ENCODE peak calls at places on chromosomes 4 and X, in seven cellular contexts. S is kidney epithelial cell, M is PC-9, U is choroid plexus epithelial cell, C is psoas muscle, V is AG09319, N is GM23338. I is an unnamed sample.
A peak's percentile ranks its signal among the peaks of the same experiment; 100 is the strongest.

GRCh38 chr4:56995525-56995924 is 16.8 kb downstream of the POLR2B start:
- DNase-seq in V (peak; percentile 83), M (no peak), N (no peak), S (no peak), C (peak; percentile 37), U (peak; percentile 85), I (no peak)

GRCh38 chrX:81261576-81261975 is 59.7 kb downstream of the SH3BGRL start:
- DNase-seq in S (no peak), N (no peak), U (peak; percentile 68), C (no peak), M (no peak), V (no peak), I (no peak)

GRCh38 chr4:8289956-8290700 is 20.6 kb downstream of the HTRA3 start:
- DNase-seq in M (no peak), N (no peak), V (no peak), U (no peak), S (no peak), C (peak; percentile 6), I (no peak)

GRCh38 chrX:7926501-7926900 is 712 bp downstream of the PNPLA4 start:
- DNase-seq in V (no peak), M (no peak), U (peak; percentile 3), C (no peak), N (no peak), S (no peak), I (no peak)

GRCh38 chrX:71941771-71942170 is 31.1 kb downstream of the NHSL2 start:
- DNase-seq in V (no peak), C (peak; percentile 37), S (no peak), U (peak; percentile 65), N (no peak), M (no peak), I (no peak)

GRCh38 chrX:129845616-129846190 is 2.0 kb upstream of the ZDHHC9 start:
- DNase-seq in U (no peak), V (no peak), N (no peak), S (no peak), C (no peak), M (peak; percentile 95), I (no peak)

GRCh38 chr4:2247128-2248043 is 5.5 kb upstream of the HAUS3 start:
- DNase-seq in S (no peak), U (no peak), M (no peak), V (no peak), N (no peak), C (peak; percentile 17), I (no peak)

GRCh38 chrX:40663078-40663740 is 15.8 kb upstream of the CXorf38 start:
- DNase-seq in S (no peak), M (no peak), N (no peak), V (no peak), C (no peak), U (no peak), I (no peak)

GRCh38 chr4:80138556-80139538 is 58.5 kb upstream of the PRDM8 start:
- DNase-seq in U (peak; percentile 76), S (no peak), M (no peak), N (no peak), C (no peak), V (no peak), I (no peak)

GRCh38 chrX:3124041-3124440 is 82.8 kb downstream of the ARSF start:
- DNase-seq in N (no peak), S (no peak), V (peak; percentile 5), M (no peak), U (peak; percentile 68), C (no peak), I (no peak)

GRCh38 chr4:95599777-95600436 is 51.1 kb upstream of the UNC5C start:
- DNase-seq in U (peak; percentile 3), V (no peak), M (no peak), C (no peak), S (no peak), N (no peak), I (no peak)

GRCh38 chr4:168623484-168623883 is 126.6 kb downstream of the PALLD start:
- DNase-seq in C (no peak), N (no peak), U (no peak), M (no peak), V (no peak), S (no peak), I (no peak)

DNA sequence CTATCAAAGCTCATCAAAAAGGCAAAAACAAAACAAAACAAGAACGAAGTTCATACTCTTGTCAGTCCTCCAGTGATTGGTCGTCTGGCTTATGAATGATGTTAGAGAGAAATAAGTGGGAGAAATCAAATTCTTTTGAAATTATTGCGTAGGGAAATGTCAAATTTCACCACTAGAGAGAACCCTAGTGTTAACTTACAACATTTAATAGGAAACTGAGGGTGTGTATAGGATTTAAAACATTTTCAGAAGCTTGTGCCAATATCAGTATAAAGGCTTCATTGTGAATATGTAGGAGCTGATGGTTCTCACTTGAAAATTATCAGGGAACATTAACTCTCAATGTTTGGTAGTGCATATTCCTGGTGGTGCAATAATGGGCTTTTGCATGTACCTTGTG is 17.4 kb downstream of the ADH6 start:
- DNase-seq in U (peak; percentile 76), S (no peak), C (no peak), V (peak; percentile 39), N (no peak), M (no peak), I (no peak)
- TF ChIP-seq CTCF in U (peak; percentile 46), S (no peak), C (no peak), V (peak; percentile 42), N (no peak), M (no peak), I (no peak)

GRCh38 chrX:67781132-67781531 is 237.3 kb downstream of the AR start:
- DNase-seq in S (no peak), M (no peak), N (no peak), V (no peak), U (peak; percentile 57), C (no peak), I (no peak)
- TF ChIP-seq CTCF in S (no peak), M (no peak), N (peak; percentile 19), V (peak; percentile 54), U (peak; percentile 59), C (peak; percentile 46), I (no peak)

GRCh38 chrX:127570276-127570675 is 481.9 kb downstream of the ACTRT1 start:
- DNase-seq in V (no peak), C (no peak), N (peak; percentile 41), M (no peak), U (no peak), S (no peak), I (no peak)
- TF ChIP-seq CTCF in V (no peak), C (no peak), N (no peak), M (no peak), U (no peak), S (no peak), I (no peak)

DNA sequence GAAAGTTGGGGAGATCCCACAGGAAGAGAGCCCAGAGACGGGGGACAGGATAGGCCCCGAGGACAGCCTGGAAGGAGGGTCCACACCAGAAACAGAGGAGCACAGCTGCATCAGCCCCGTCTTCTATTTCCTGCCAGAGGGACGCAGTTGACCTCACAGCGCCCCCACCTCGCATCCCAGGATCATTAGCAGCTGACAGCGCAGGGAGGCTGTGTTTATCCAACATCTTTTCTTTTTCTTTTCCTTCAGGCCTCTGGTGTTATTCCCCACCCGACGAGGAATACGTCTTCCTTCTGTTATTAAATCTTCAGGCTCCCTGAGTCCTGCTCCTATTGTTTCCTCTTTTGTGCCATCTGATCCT is 75.4 kb downstream of the DCHS2 start:
- DNase-seq in U (no peak), M (no peak), V (no peak), S (no peak), N (peak; percentile 76), C (peak; percentile 23), I (no peak)
- TF ChIP-seq CTCF in U (no peak), M (no peak), V (no peak), S (peak; percentile 21), N (peak; percentile 62), C (no peak), I (peak; percentile 33)

DNA sequence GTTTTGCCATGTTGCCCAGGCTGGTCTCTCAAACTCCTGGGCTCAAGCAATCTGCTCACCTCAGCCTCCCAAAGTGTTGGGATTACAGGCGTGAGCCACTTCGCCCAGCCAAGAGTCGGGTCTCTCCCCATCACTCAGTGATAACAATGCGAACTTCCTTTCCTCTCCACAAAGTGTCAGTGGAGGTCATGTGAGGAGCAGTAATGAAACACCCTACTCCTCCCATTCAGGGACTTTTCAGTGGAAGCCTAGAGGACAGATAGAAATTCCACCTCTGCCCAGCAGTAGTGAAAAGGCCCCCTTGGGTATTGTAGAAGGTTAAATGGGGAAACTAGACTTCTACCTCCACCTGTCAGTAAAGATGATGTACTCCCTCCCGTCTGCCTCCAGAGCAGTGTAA is 141.9 kb upstream of the STK26 start:
- DNase-seq in M (no peak), S (no peak), U (no peak), V (no peak), N (peak; percentile 8), C (no peak), I (no peak)
- TF ChIP-seq CTCF in M (no peak), S (no peak), U (no peak), V (no peak), N (no peak), C (no peak), I (no peak)

I was measured in epithelial cell of proximal tubule.